ENCODE peak calls at places on chromosomes 11 and 22, in four cellular contexts. One of them, this sample, is unnamed.

GRCh38 chr11:45658292-45658991 is 7.0 kb downstream of the CHST1 start:
- DNase-seq in HepG2: peak; percentile 10
- DNase-seq in H1: peak; percentile 50
- DNase-seq in GM12878: no peak
- DNase-seq in this sample: peak; percentile 69

GRCh38 chr22:45738206-45738605 is 66.6 kb downstream of the ATXN10 start:
- DNase-seq in HepG2: no peak
- DNase-seq in H1: no peak
- DNase-seq in GM12878: no peak
- DNase-seq in this sample: no peak

GRCh38 chr11:124760205-124760652 is 1.9 kb downstream of the ESAM start:
- DNase-seq in HepG2: no peak
- DNase-seq in H1: no peak
- DNase-seq in GM12878: no peak
- DNase-seq in this sample: no peak

GRCh38 chr11:73072935-73073481 is 69.1 kb downstream of the FCHSD2 start:
- DNase-seq in HepG2: no peak
- DNase-seq in H1: no peak
- DNase-seq in GM12878: peak; percentile 72
- DNase-seq in this sample: no peak

GRCh38 chr11:130478881-130479280 is 30.4 kb downstream of the ADAMTS15 start:
- DNase-seq in HepG2: no peak
- DNase-seq in H1: no peak
- DNase-seq in GM12878: no peak
- DNase-seq in this sample: no peak

GRCh38 chr22:28002181-28002700 is 83.2 kb upstream of the PITPNB start:
- DNase-seq in HepG2: no peak
- DNase-seq in H1: no peak
- DNase-seq in GM12878: no peak
- DNase-seq in this sample: no peak

GRCh38 chr22:23542933-23543332 is 37.2 kb downstream of the IGLL1 start:
- DNase-seq in HepG2: no peak
- DNase-seq in H1: no peak
- DNase-seq in GM12878: no peak
- DNase-seq in this sample: no peak

GRCh38 chr11:70353329-70353728 is 45.0 kb upstream of the CTTN start:
- DNase-seq in HepG2: no peak
- DNase-seq in H1: no peak
- DNase-seq in GM12878: no peak
- DNase-seq in this sample: no peak

GRCh38 chr11:64638017-64638664 is 47.1 kb downstream of the SLC22A12 start:
- DNase-seq in HepG2: no peak
- DNase-seq in H1: no peak
- DNase-seq in GM12878: no peak
- DNase-seq in this sample: no peak

GRCh38 chr22:43884600-43885318 is 7.1 kb downstream of the PNPLA5 start:
- DNase-seq in HepG2: no peak
- DNase-seq in H1: no peak
- DNase-seq in GM12878: peak; percentile 33
- DNase-seq in this sample: no peak

GRCh38 chr11:32893091-32893946 is 708 bp downstream of the QSER1 start:
- DNase-seq in HepG2: peak; percentile 58
- DNase-seq in H1: no peak
- DNase-seq in GM12878: no peak
- DNase-seq in this sample: no peak

GRCh38 chr11:76787271-76787670 is 4.1 kb downstream of the TSKU start:
- DNase-seq in HepG2: no peak
- DNase-seq in H1: no peak
- DNase-seq in GM12878: no peak
- DNase-seq in this sample: no peak

GRCh38 chr11:125088576-125089455 is 22.6 kb downstream of the TMEM218 start:
- DNase-seq in HepG2: no peak
- DNase-seq in H1: no peak
- DNase-seq in GM12878: no peak
- DNase-seq in this sample: no peak

GRCh38 chr11:71223671-71224660 is 28.4 kb downstream of the SHANK2 start:
- DNase-seq in HepG2: no peak
- DNase-seq in H1: no peak
- DNase-seq in GM12878: no peak
- DNase-seq in this sample: no peak

GRCh38 chr22:38867124-38867455 is 4.9 kb downstream of the CBX6 start:
- DNase-seq in HepG2: no peak
- DNase-seq in H1: no peak
- DNase-seq in GM12878: no peak
- DNase-seq in this sample: no peak

GRCh38 chr22:46638601-46639431 is 18.6 kb downstream of the GRAMD4 start:
- DNase-seq in HepG2: peak; percentile 99
- DNase-seq in H1: no peak
- DNase-seq in GM12878: no peak
- DNase-seq in this sample: no peak

GRCh38 chr11:8097062-8097814 is 16.2 kb downstream of the TUB start:
- DNase-seq in HepG2: no peak
- DNase-seq in H1: no peak
- DNase-seq in GM12878: no peak
- DNase-seq in this sample: no peak

GRCh38 chr22:33715221-33715620 is 205.1 kb downstream of the LARGE1 start:
- DNase-seq in HepG2: no peak
- DNase-seq in H1: no peak
- DNase-seq in GM12878: no peak
- DNase-seq in this sample: no peak

GRCh38 chr11:44248109-44248508 is 61.8 kb downstream of the ALX4 start:
- DNase-seq in HepG2: no peak
- DNase-seq in H1: no peak
- DNase-seq in GM12878: no peak
- DNase-seq in this sample: no peak

GRCh38 chr11:488992-489391 is 18.1 kb downstream of the RNH1 start:
- DNase-seq in HepG2: no peak
- DNase-seq in H1: no peak
- DNase-seq in GM12878: no peak
- DNase-seq in this sample: no peak

DNA sequence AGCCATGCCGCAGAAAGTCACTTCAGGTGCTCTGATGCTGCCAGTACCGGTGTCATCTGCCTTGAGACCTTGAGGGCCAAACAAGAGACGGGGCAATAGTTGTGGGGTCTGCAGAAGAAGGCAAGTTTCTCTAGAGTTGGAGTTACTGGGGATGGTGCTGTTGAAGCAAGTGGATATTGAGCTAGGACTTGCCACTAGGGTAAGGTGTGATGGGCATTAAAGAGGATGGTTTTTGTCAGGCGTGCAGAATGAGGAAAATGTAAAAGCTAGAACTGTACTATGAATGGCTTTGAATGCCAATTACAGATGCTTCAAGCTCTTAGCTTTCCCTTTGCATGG is 61.6 kb downstream of the TNRC6B start:
- DNase-seq in HepG2: no peak
- DNase-seq in H1: no peak
- DNase-seq in GM12878: no peak
- DNase-seq in this sample: no peak
- TF ChIP-seq ZNF274 in HepG2: no peak
- TF ChIP-seq ZNF274 in H1: no peak
- TF ChIP-seq ZNF274 in GM12878: no peak
- TF ChIP-seq ZNF274 in this sample: no peak

GRCh38 chr11:119726585-119727522 is 2.1 kb downstream of the NECTIN1 start:
- DNase-seq in HepG2: no peak
- DNase-seq in H1: no peak
- DNase-seq in GM12878: no peak
- DNase-seq in this sample: peak; percentile 73
- H3K9ac ChIP-seq in HepG2: peak overlapping the region; percentile 44
- H3K9ac ChIP-seq in H1: peak overlapping the region; percentile 3
- H3K9ac ChIP-seq in GM12878: peak overlapping the region; percentile 34
- H3K9ac ChIP-seq in this sample: peak overlapping the region; percentile 90

GRCh38 chr22:48169227-48169626 is 1406.8 kb downstream of the TBC1D22A start:
- DNase-seq in HepG2: no peak
- DNase-seq in H1: no peak
- DNase-seq in GM12878: no peak
- DNase-seq in this sample: no peak

GRCh38 chr22:48161354-48161753 is 1398.9 kb downstream of the TBC1D22A start:
- DNase-seq in HepG2: no peak
- DNase-seq in H1: no peak
- DNase-seq in GM12878: no peak
- DNase-seq in this sample: no peak

GRCh38 chr22:48171294-48171693 is 1408.8 kb downstream of the TBC1D22A start:
- DNase-seq in HepG2: no peak
- DNase-seq in H1: no peak
- DNase-seq in GM12878: no peak
- DNase-seq in this sample: no peak

GRCh38 chr22:48167238-48167637 is 1404.8 kb downstream of the TBC1D22A start:
- DNase-seq in HepG2: no peak
- DNase-seq in H1: no peak
- DNase-seq in GM12878: no peak
- DNase-seq in this sample: no peak
- TF ChIP-seq SUZ12 in HepG2: no peak
- TF ChIP-seq SUZ12 in H1: no peak
- TF ChIP-seq SUZ12 in GM12878: no peak
- TF ChIP-seq SUZ12 in this sample: no peak

DNA sequence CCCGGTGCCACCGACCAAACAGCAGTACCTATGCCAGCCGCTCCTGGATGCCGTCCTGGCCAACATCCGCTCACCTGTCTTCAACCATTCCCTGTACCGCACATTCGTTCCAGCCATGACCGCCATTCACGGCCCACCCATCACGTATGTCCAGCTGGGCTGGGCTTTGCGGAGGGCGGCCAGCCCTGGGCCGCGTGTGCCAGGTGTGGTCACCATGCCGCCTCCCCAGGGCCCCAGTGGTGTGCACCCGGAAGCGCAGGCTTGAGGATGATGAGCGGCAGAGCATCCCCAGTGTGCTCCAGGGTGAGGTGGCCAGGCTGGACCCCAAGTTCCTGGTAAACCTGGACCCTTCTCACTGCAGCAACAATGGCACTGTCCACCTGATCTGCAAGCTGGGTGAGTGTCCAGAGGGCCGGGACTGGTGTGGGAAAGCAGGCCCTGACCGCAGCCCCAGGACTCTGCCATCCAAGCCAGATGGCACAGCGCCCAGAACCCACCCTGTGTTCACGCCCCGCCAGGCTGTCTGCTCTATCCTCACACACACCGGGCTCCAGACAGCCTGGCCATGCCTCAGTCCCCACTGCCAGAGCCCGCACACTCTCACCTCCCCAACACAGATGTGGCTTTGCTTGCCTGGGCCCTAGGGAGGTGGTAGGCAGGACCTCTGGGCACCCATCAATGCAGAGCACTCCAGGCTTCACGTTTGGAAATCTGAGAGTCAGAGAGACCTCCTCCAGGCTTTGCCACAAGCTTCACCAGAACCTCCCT is 77.6 kb downstream of the MED15 start:
- DNase-seq in HepG2: no peak
- DNase-seq in H1: no peak
- DNase-seq in GM12878: no peak
- DNase-seq in this sample: no peak
- TF ChIP-seq ZNF274 in HepG2: no peak
- TF ChIP-seq ZNF274 in H1: no peak
- TF ChIP-seq ZNF274 in GM12878: no peak
- TF ChIP-seq ZNF274 in this sample: no peak

GRCh38 chr11:57306941-57307598 is 17.7 kb downstream of the TNKS1BP1 start:
- DNase-seq in HepG2: no peak
- DNase-seq in H1: no peak
- DNase-seq in GM12878: no peak
- DNase-seq in this sample: no peak

GRCh38 chr11:57310091-57310490 is 14.7 kb downstream of the TNKS1BP1 start:
- DNase-seq in HepG2: no peak
- DNase-seq in H1: no peak
- DNase-seq in GM12878: no peak
- DNase-seq in this sample: no peak

GRCh38 chr11:57307666-57308270 is 17.0 kb downstream of the TNKS1BP1 start:
- DNase-seq in HepG2: no peak
- DNase-seq in H1: no peak
- DNase-seq in GM12878: no peak
- DNase-seq in this sample: no peak

GRCh38 chr11:57309106-57310059 is 15.4 kb downstream of the TNKS1BP1 start:
- DNase-seq in HepG2: no peak
- DNase-seq in H1: no peak
- DNase-seq in GM12878: no peak
- DNase-seq in this sample: no peak

DNA sequence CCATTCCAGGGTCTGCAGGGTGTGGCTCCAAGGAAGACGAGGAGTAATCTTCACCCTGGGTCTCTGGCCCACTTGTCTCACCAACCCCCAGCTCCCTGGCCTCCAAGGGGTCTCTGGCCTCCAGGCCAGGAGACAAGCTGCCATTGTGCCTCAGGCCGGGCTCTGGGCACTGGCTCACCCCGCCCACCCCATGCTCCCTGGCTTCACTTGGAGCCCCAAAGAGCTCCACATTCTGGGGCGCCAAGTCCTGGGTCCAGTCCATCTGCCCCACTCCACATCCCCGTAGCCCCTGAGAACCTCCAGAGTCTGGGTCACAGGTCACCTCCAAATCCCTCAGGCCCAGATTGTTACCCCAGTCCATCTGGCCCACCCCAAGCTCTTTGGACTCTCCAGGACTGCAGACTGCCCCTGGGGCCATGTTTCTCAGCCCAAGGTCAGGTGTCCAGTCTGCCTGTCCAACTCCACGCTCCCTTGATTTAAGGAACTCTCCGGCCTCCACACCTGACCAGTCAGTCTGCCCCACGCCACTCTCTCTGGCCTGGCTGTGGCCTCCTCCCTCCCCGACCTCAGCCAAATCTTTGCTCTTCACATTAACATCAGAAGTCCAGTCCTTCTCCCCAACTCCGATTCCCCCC is 16.2 kb downstream of the TNKS1BP1 start:
- DNase-seq in HepG2: no peak
- DNase-seq in H1: no peak
- DNase-seq in GM12878: no peak
- DNase-seq in this sample: no peak
- H3K9ac ChIP-seq in HepG2: no peak overlapping the region
- H3K9ac ChIP-seq in H1: no peak overlapping the region
- H3K9ac ChIP-seq in GM12878: no peak overlapping the region
- H3K9ac ChIP-seq in this sample: no peak overlapping the region

This sample was measured in NT2/D1.